ENCODE peak calls at places on chromosomes 16 and 17, in ten cellular contexts. K, D, Q, M, O, F, H, I, V and S are unnamed samples.

GRCh38 chr17:33366998-33367397 is 73.9 kb upstream of the ASIC2 start:
- DNase-seq in K (no peak), F (no peak), Q (no peak), O (no peak), D (no peak), V (peak; percentile 49), H (no peak), I (no peak), M (no peak), S (no peak)

GRCh38 chr16:8634991-8635736 is 13.7 kb downstream of the METTL22 start:
- DNase-seq in V (peak; percentile 26), M (no peak), F (no peak), I (no peak), D (no peak), O (no peak), Q (no peak), K (peak; percentile 64), H (peak; percentile 58), S (no peak)

GRCh38 chr17:6713130-6713917 is at the start of gene SLC13A5:
- DNase-seq in V (peak; percentile 62), K (peak; percentile 80), H (peak; percentile 59), M (peak; percentile 10), Q (peak; percentile 63), D (no peak), O (no peak), I (no peak), F (no peak), S (no peak)

GRCh38 chr17:1110844-1111598 is 68.8 kb downstream of the ABR start:
- DNase-seq in O (no peak), I (peak; percentile 88), H (peak; percentile 88), D (peak; percentile 82), Q (peak; percentile 68), M (peak; percentile 70), F (no peak), K (peak; percentile 90), V (peak; percentile 69), S (no peak)

GRCh38 chr17:49572226-49572625 is 3.4 kb upstream of the NXPH3 start:
- DNase-seq in Q (no peak), I (no peak), H (no peak), O (no peak), K (no peak), V (no peak), M (no peak), D (no peak), F (no peak), S (no peak)

GRCh38 chr17:35793257-35793656 is 2.2 kb downstream of the MMP28 start:
- DNase-seq in F (no peak), H (no peak), Q (no peak), O (no peak), M (no peak), D (no peak), K (no peak), V (no peak), I (no peak), S (no peak)

GRCh38 chr16:56347166-56347565 is 78.2 kb downstream of the AMFR start:
- DNase-seq in D (no peak), V (no peak), I (no peak), O (no peak), F (no peak), Q (peak; percentile 45), M (no peak), H (no peak), K (no peak), S (no peak)

GRCh38 chr16:75287708-75288107 is 36.3 kb upstream of the BCAR1 start:
- DNase-seq in V (no peak), M (no peak), Q (no peak), O (no peak), D (no peak), I (no peak), K (no peak), F (no peak), H (no peak), S (no peak)

GRCh38 chr17:48564200-48565023 is 13.7 kb downstream of the HOXB4 start:
- DNase-seq in Q (peak; percentile 66), D (no peak), V (no peak), O (no peak), K (no peak), I (no peak), F (no peak), M (no peak), H (peak; percentile 73), S (no peak)
- H3K4me3 ChIP-seq in Q (peak overlapping the region; percentile 5), D (no peak overlapping the region), V (peak overlapping the region; percentile 52), O (no peak overlapping the region), K (no peak overlapping the region), I (no peak overlapping the region), F (no peak overlapping the region), M (no peak overlapping the region), H (peak overlapping the region; percentile 82), S (no peak overlapping the region)

DNA sequence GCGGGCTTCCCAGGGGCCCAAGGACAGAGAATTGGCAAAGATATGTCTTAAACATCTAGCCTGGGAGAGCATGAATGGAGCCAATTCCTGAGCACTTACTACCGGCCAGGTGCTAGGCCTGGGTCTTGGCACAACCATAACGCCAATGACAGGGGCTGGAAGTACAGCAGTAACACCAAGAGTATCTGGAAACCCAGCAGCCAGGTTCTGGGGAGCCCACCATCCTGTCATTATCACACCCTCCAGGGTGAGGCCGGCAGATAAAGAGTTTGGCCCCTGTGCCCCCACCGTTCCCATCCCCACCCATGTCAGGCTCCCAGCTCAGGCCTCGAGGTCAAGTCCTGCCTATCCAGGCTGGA is 512 bp upstream of the TMC8 start:
- DNase-seq in F (no peak), I (no peak), V (no peak), Q (no peak), K (no peak), O (no peak), D (no peak), H (no peak), M (no peak), S (no peak)
- H3K4me1 ChIP-seq in F (peaks cover 83% of the 10 kb centered on the region), I (peaks cover 39% of the 10 kb centered on the region), V (peaks cover 42% of the 10 kb centered on the region), Q (no peaks in the 10 kb centered on the region), K (peaks cover 14% of the 10 kb centered on the region), O (peaks cover 64% of the 10 kb centered on the region), D (peaks cover 39% of the 10 kb centered on the region), H (peaks cover 3% of the 10 kb centered on the region), M (peaks cover 44% of the 10 kb centered on the region), S (peaks cover 74% of the 10 kb centered on the region)

GRCh38 chr16:10961231-10961630 is 16.9 kb downstream of the CLEC16A start:
- DNase-seq in K (no peak), H (peak; percentile 97), I (no peak), D (no peak), M (no peak), V (peak; percentile 83), O (no peak), F (no peak), Q (no peak), S (no peak)
- H3K27ac ChIP-seq in K (no peak overlapping the region), H (peak overlapping the region; percentile 86), I (no peak overlapping the region), D (peak overlapping the region; percentile 38), M (no peak overlapping the region), V (no peak overlapping the region), O (no peak overlapping the region), F (no peak overlapping the region), Q (no peak overlapping the region), S (no peak overlapping the region)

GRCh38 chr16:68378436-68379415 is 67.9 kb downstream of the PRMT7 start:
- DNase-seq in K (no peak), Q (no peak), I (no peak), M (no peak), F (no peak), H (no peak), O (no peak), V (no peak), D (no peak), S (no peak)
- H3K4me3 ChIP-seq in K (no peak overlapping the region), Q (no peak overlapping the region), I (no peak overlapping the region), M (no peak overlapping the region), F (no peak overlapping the region), H (no peak overlapping the region), O (no peak overlapping the region), V (no peak overlapping the region), D (no peak overlapping the region), S (no peak overlapping the region)

DNA sequence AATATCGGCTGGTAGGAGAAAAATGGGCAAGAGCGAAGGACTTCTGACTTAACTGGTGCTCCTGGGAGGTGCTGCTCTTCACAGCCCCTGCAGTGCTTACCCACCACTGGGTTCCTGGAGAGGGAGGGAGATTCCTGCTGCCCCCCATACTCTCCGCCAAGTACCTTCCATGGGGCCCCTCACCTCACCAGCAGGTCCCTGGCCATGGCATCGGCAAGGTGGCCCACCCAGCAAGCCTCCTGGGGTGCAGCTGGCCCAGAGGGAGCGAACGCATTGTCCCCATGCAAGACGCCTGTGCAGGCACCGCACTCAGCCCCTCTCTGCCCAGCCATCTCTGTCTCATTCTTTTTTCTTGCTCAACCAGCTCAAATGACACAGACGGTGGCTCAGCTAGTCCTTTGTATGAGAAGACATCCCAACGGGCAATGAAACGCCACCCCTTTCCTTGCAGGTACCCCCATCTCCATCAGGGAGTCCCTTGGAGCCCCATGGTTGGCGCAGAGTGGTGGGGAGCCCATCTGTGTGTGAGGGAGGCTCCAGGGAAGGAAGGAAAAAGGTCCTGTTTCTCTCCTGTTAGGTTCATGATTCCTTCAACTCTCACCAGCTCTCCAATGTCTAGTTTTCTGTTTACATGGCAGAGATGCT is 9.6 kb upstream of the ALDH3A1 start:
- DNase-seq in K (no peak), V (no peak), I (no peak), O (no peak), Q (no peak), D (no peak), F (no peak), H (no peak), M (no peak), S (no peak)
- H3K4me1 ChIP-seq in K (peaks cover 28% of the 10 kb centered on the region), V (peaks cover 16% of the 10 kb centered on the region), I (peaks cover 21% of the 10 kb centered on the region), O (no peaks in the 10 kb centered on the region), Q (no peaks in the 10 kb centered on the region), D (no peaks in the 10 kb centered on the region), F (no peaks in the 10 kb centered on the region), H (peaks cover 18% of the 10 kb centered on the region), M (no peaks in the 10 kb centered on the region), S (peaks cover 4% of the 10 kb centered on the region)

DNA sequence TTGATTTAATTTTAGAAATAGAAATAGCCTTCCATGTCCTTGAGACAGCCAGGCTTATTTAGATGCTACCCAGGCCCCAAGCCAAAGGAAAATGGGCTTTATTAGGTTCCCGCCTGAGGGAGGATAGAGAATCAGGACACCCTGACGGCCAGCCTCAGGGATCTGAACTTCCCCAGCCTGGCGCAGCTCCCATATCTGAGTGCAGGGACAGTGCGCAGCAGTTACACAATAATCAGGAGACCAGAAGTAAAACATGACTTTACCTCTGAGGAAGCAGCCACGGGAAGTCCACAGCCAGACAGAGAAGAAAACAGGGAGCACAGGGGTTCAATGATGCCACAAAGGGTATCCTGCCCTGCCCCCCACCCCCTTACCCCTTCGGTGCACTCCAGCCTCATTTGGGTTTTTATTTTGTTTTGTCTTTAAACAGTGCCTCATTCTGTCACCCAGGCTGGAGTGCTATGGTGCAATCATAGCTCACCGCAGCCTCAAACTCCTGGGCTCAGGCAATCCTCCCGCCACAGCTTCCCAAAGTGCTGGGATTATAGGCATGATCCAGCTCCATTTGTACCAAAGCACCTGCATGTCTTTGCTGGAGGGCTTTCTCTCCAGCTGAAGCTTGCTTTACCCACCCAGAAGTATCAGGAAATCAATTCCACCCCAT is 21.8 kb downstream of the ORC6 start:
- DNase-seq in H (no peak), I (no peak), D (no peak), O (no peak), M (peak; percentile 32), V (peak; percentile 83), F (no peak), K (no peak), Q (no peak), S (no peak)
- H3K27ac ChIP-seq in H (no peak overlapping the region), I (no peak overlapping the region), D (peak overlapping the region; percentile 54), O (no peak overlapping the region), M (no peak overlapping the region), V (no peak overlapping the region), F (no peak overlapping the region), K (no peak overlapping the region), Q (no peak overlapping the region), S (no peak overlapping the region)